ENCODE peak calls at places on chromosomes 5 and 9, in seven cellular contexts. D, K, B, I, L, F and U are unnamed samples.
A peak's percentile ranks its signal among the peaks of the same experiment; 100 is the strongest.

GRCh38 chr9:126915846-126916543 is 1.4 kb downstream of the RALGPS1 start:
- DNase-seq in I (no peak), F (no peak), B (no peak), D (no peak), L (no peak), K (no peak), U (no peak)

GRCh38 chr5:120550358-120550757 is 86.3 kb downstream of the PRR16 start:
- DNase-seq in K (no peak), B (no peak), L (no peak), F (no peak), D (no peak), I (no peak), U (no peak)

GRCh38 chr5:145465487-145466263 is 369.5 kb downstream of the PRELID2 start:
- DNase-seq in B (no peak), F (no peak), L (no peak), D (no peak), K (no peak), I (no peak), U (peak; percentile 7)

GRCh38 chr9:35161713-35162604 is at the start of gene UNC13B:
- DNase-seq in F (peak; percentile 93), L (peak; percentile 98), I (peak; percentile 97), B (peak; percentile 70), D (peak; percentile 34), K (peak; percentile 81), U (peak; percentile 93)

GRCh38 chr5:132873119-132873929 is at the start of gene LEAP2:
- DNase-seq in B (no peak), D (no peak), I (no peak), F (no peak), L (no peak), K (no peak), U (peak; percentile 20)

GRCh38 chr5:57383093-57383861 is 99.3 kb downstream of the ACTBL2 start:
- DNase-seq in I (no peak), B (peak; percentile 84), D (no peak), F (no peak), L (no peak), K (no peak), U (peak; percentile 83)

GRCh38 chr9:95461448-95462381 is 55.1 kb downstream of the PTCH1 start:
- DNase-seq in B (no peak), D (no peak), L (no peak), I (no peak), K (no peak), F (no peak), U (no peak)

GRCh38 chr9:36903541-36904435 is 130.3 kb downstream of the PAX5 start:
- DNase-seq in K (peak; percentile 2), L (no peak), I (peak; percentile 29), B (no peak), F (no peak), D (peak; percentile 48), U (peak; percentile 31)

GRCh38 chr9:98602839-98603238 is 105.9 kb downstream of the GABBR2 start:
- DNase-seq in B (no peak), L (no peak), F (no peak), I (no peak), D (no peak), K (no peak), U (no peak)

GRCh38 chr9:93456504-93456903 is 3.1 kb upstream of the FAM120AOS start:
- DNase-seq in F (no peak), L (no peak), B (no peak), D (no peak), K (peak; percentile 52), I (no peak), U (no peak)

GRCh38 chr5:31476607-31477200 is 55.2 kb downstream of the DROSHA start:
- DNase-seq in F (no peak), B (no peak), D (no peak), I (no peak), K (no peak), L (no peak), U (no peak)

GRCh38 chr9:88738708-88739107 is 203.7 kb downstream of the NXNL2 start:
- DNase-seq in I (no peak), K (no peak), F (no peak), B (no peak), D (no peak), L (no peak), U (peak; percentile 95)

GRCh38 chr9:94639045-94639995 is at the start of gene FBP1:
- DNase-seq in B (no peak), L (peak; percentile 64), F (no peak), D (no peak), K (peak; percentile 80), I (peak; percentile 94), U (no peak)

GRCh38 chr9:86119457-86119856 is 20.1 kb upstream of the GOLM1 start:
- DNase-seq in F (no peak), D (no peak), B (no peak), L (no peak), I (no peak), K (no peak), U (no peak)

GRCh38 chr5:1103505-1104326 is 8.1 kb downstream of the SLC12A7 start:
- DNase-seq in F (peak; percentile 40), K (no peak), L (no peak), I (no peak), D (no peak), B (no peak), U (no peak)
- H3K4me3 ChIP-seq in F (no peak overlapping the region), K (no peak overlapping the region), L (no peak overlapping the region), I (no peak overlapping the region), D (no peak overlapping the region), B (no peak overlapping the region), U (no peak overlapping the region)

GRCh38 chr5:124868661-124869060 is 122.2 kb upstream of the ZNF608 start:
- DNase-seq in K (no peak), L (no peak), B (no peak), F (no peak), D (no peak), I (no peak), U (peak; percentile 18)
- H3K4me3 ChIP-seq in K (no peak overlapping the region), L (no peak overlapping the region), B (no peak overlapping the region), F (no peak overlapping the region), D (no peak overlapping the region), I (no peak overlapping the region), U (no peak overlapping the region)

GRCh38 chr5:137296213-137296702 is 202.9 kb downstream of the SPOCK1 start:
- DNase-seq in K (no peak), F (no peak), D (no peak), L (peak; percentile 65), I (no peak), B (no peak), U (no peak)
- H3K4me3 ChIP-seq in K (no peak overlapping the region), F (no peak overlapping the region), D (no peak overlapping the region), L (no peak overlapping the region), I (no peak overlapping the region), B (no peak overlapping the region), U (no peak overlapping the region)

DNA sequence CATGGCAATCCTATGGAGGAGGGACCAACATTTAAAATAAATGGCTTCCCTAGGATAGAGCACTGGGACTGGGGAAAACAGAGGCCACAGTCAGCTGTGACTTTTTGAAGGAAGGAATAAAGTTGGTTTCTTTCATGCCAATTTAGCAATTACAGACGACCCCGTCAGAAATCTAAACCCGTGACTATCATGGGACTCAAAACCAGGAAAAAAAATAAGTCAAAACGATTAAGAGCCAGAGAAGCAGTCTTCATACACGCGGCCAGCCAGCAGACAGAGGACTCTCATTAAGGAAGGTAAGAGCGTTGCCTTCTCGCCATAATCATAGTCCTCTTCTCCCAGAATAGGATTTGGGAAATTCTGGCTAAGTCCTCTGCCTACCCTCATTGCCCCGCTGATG is at the start of gene MLANA:
- DNase-seq in L (no peak), K (no peak), B (no peak), F (no peak), I (no peak), D (no peak), U (no peak)
- H3K4me3 ChIP-seq in L (no peak within 1 kb of the TSS), K (no peak within 1 kb of the TSS), B (no peak within 1 kb of the TSS), F (no peak within 1 kb of the TSS), I (no peak within 1 kb of the TSS), D (no peak within 1 kb of the TSS), U (no peak within 1 kb of the TSS)